ENCODE peak calls at places on chromosomes 12 and 14, in ten cellular contexts. C is OCI-LY7, Q is A549, L is uterus, V is heart left ventricle, I is ovary, K is psoas muscle, G is aorta, X is lower lobe of right lung, W is cardiac muscle cell. R is an unnamed sample. For H3K4me1, the result is how much of the 10 kb centered on the place peaks cover.

GRCh38 chr12:130953783-130954543 is at the start of gene ADGRD1:
- DNase-seq in C (no peak), Q (peak), L (peak), V (peak), I (peak), K (peak), G (no peak), X (peak), W (peak), R (peak)

GRCh38 chr12:97276198-97276580 is 186.4 kb upstream of the RMST start:
- DNase-seq in C (no peak), Q (no peak), L (no peak), V (no peak), I (no peak), K (no peak), G (no peak), X (no peak), W (no peak), R (no peak)

GRCh38 chr12:104718581-104718980 is 239.5 kb downstream of the SLC41A2 start:
- DNase-seq in C (no peak), Q (no peak), L (no peak), V (no peak), I (no peak), K (no peak), G (no peak), X (no peak), W (peak), R (no peak)

GRCh38 chr14:28886940-28887339 is 120.4 kb downstream of the FOXG1 start:
- DNase-seq in C (no peak), Q (no peak), L (no peak), V (no peak), I (no peak), K (no peak), G (no peak), X (no peak), W (no peak), R (no peak)

GRCh38 chr12:96068636-96069035 is 33.2 kb upstream of the LTA4H start:
- DNase-seq in C (no peak), Q (no peak), L (no peak), V (no peak), I (no peak), K (no peak), G (no peak), X (no peak), W (no peak), R (no peak)

GRCh38 chr12:50615534-50616296 is 110.9 kb downstream of the DIP2B start:
- DNase-seq in C (no peak), Q (peak), L (no peak), V (no peak), I (no peak), K (no peak), G (no peak), X (no peak), W (no peak), R (no peak)

GRCh38 chr12:47841910-47842309 is 22.2 kb upstream of the HDAC7 start:
- DNase-seq in C (no peak), Q (no peak), L (no peak), V (no peak), I (no peak), K (no peak), G (no peak), X (no peak), W (peak), R (peak)

GRCh38 chr12:109763201-109763841 is 49.7 kb downstream of the FAM222A start:
- DNase-seq in C (no peak), Q (peak), L (no peak), V (no peak), I (no peak), K (peak), G (peak), X (peak), W (peak), R (peak)

GRCh38 chr12:132164426-132164825 is 20.2 kb downstream of the NOC4L start:
- DNase-seq in C (no peak), Q (no peak), L (no peak), V (no peak), I (no peak), K (no peak), G (no peak), X (no peak), W (no peak), R (no peak)

GRCh38 chr12:117347588-117347987 is 13.8 kb downstream of the NOS1 start:
- DNase-seq in C (no peak), Q (no peak), L (no peak), V (no peak), I (no peak), K (no peak), G (no peak), X (no peak), W (no peak), R (no peak)

GRCh38 chr14:88542857-88543795 is 11.7 kb downstream of the PTPN21 start:
- DNase-seq in C (no peak), Q (peak), L (no peak), V (no peak), I (no peak), K (no peak), G (no peak), X (no peak), W (no peak), R (no peak)

GRCh38 chr12:26358651-26359050 is 163.3 kb downstream of the SSPN start:
- DNase-seq in C (no peak), Q (no peak), L (no peak), V (no peak), I (no peak), K (no peak), G (no peak), X (no peak), W (no peak), R (no peak)

GRCh38 chr14:85414142-85414541 is 115.8 kb upstream of the FLRT2 start:
- DNase-seq in C (no peak), Q (no peak), L (no peak), V (no peak), I (no peak), K (no peak), G (no peak), X (no peak), W (peak), R (no peak)

GRCh38 chr14:95979339-95980042 is 59.7 kb upstream of the C14orf132 start:
- DNase-seq in C (peak), Q (no peak), L (no peak), V (no peak), I (no peak), K (no peak), G (no peak), X (no peak), W (peak), R (no peak)

GRCh38 chr12:122080149-122081107 is 1.9 kb downstream of the MLXIP start:
- DNase-seq in C (no peak), Q (peak), L (peak), V (peak), I (peak), K (peak), G (peak), X (peak), W (peak), R (peak)

GRCh38 chr12:12749433-12749832 is 32.3 kb downstream of the CDKN1B start:
- DNase-seq in C (no peak), Q (peak), L (no peak), V (no peak), I (peak), K (no peak), G (peak), X (no peak), W (peak), R (no peak)

GRCh38 chr12:93884794-93885460 is 207.8 kb downstream of the CRADD start:
- DNase-seq in C (no peak), Q (peak), L (no peak), V (no peak), I (no peak), K (no peak), G (no peak), X (no peak), W (peak), R (no peak)

GRCh38 chr12:7103837-7104236 is 5.2 kb downstream of the C1RL start:
- DNase-seq in C (no peak), Q (no peak), L (no peak), V (no peak), I (no peak), K (no peak), G (no peak), X (no peak), W (no peak), R (no peak)

GRCh38 chr14:100295376-100296105 is 10.7 kb downstream of the SLC25A29 start:
- DNase-seq in C (no peak), Q (no peak), L (no peak), V (no peak), I (peak), K (peak), G (peak), X (no peak), W (no peak), R (peak)

GRCh38 chr14:91606851-91607250 is 96.7 kb upstream of the PPP4R3A start:
- DNase-seq in C (no peak), Q (no peak), L (no peak), V (no peak), I (no peak), K (no peak), G (no peak), X (no peak), W (peak), R (no peak)

GRCh38 chr12:120598674-120599463 is 17.7 kb upstream of the POP5 start:
- DNase-seq in C (no peak), Q (peak), L (no peak), V (no peak), I (no peak), K (no peak), G (peak), X (peak), W (peak), R (no peak)

GRCh38 chr12:116262741-116263140 is 14.8 kb downstream of the MED13L start:
- DNase-seq in C (no peak), Q (no peak), L (no peak), V (no peak), I (no peak), K (no peak), G (no peak), X (no peak), W (no peak), R (no peak)

GRCh38 chr14:65079788-65080187 is 22.5 kb downstream of the MAX start:
- DNase-seq in C (no peak), Q (no peak), L (no peak), V (no peak), I (no peak), K (no peak), G (no peak), X (no peak), W (peak), R (no peak)

GRCh38 chr12:96720363-96720705 is 186.7 kb upstream of the NEDD1 start:
- DNase-seq in C (peak), Q (peak), L (no peak), V (no peak), I (no peak), K (no peak), G (no peak), X (no peak), W (peak), R (no peak)

GRCh38 chr14:64244279-64244678 is 49.9 kb downstream of the ESR2 start:
- DNase-seq in C (no peak), Q (no peak), L (no peak), V (no peak), I (peak), K (no peak), G (no peak), X (no peak), W (peak), R (no peak)

GRCh38 chr12:931591-931990 is 17.9 kb downstream of the RAD52 start:
- DNase-seq in C (no peak), Q (no peak), L (no peak), V (no peak), I (no peak), K (no peak), G (no peak), X (no peak), W (no peak), R (no peak)

GRCh38 chr14:39368261-39368959 is 63.8 kb downstream of the FBXO33 start:
- DNase-seq in C (peak), Q (peak), L (peak), V (peak), I (peak), K (peak), G (no peak), X (no peak), W (peak), R (no peak)

GRCh38 chr14:73718742-73719251 is 4.6 kb upstream of the PNMA1 start:
- DNase-seq in C (no peak), Q (no peak), L (peak), V (no peak), I (peak), K (no peak), G (peak), X (no peak), W (no peak), R (peak)

GRCh38 chr12:121388421-121388981 is 11.4 kb upstream of the RNF34 start:
- DNase-seq in C (no peak), Q (peak), L (no peak), V (no peak), I (no peak), K (no peak), G (no peak), X (no peak), W (peak), R (no peak)

GRCh38 chr12:105931762-105932587 is 206.8 kb downstream of the NUAK1 start:
- DNase-seq in C (no peak), Q (no peak), L (no peak), V (no peak), I (no peak), K (no peak), G (no peak), X (no peak), W (no peak), R (no peak)

GRCh38 chr14:94031880-94032279 is 5.7 kb downstream of the OTUB2 start:
- DNase-seq in C (no peak), Q (no peak), L (no peak), V (no peak), I (no peak), K (no peak), G (peak), X (no peak), W (no peak), R (no peak)

GRCh38 chr12:129028824-129029223 is 175.5 kb downstream of the GLT1D1 start:
- DNase-seq in C (no peak), Q (no peak), L (no peak), V (no peak), I (no peak), K (no peak), G (no peak), X (peak), W (no peak), R (no peak)

GRCh38 chr12:14938301-14938700 is at the start of gene ERP27:
- DNase-seq in C (no peak), Q (no peak), L (no peak), V (no peak), I (no peak), K (no peak), G (no peak), X (no peak), W (no peak), R (no peak)

GRCh38 chr14:39396448-39396847 is 35.8 kb downstream of the FBXO33 start:
- DNase-seq in C (no peak), Q (no peak), L (no peak), V (no peak), I (no peak), K (no peak), G (no peak), X (no peak), W (peak), R (no peak)

GRCh38 chr12:53219116-53219955 is 12.3 kb upstream of the ITGB7 start:
- DNase-seq in C (no peak), Q (peak), L (no peak), V (peak), I (no peak), K (peak), G (peak), X (peak), W (peak), R (peak)

GRCh38 chr12:51341259-51342007 is 5.0 kb downstream of the CELA1 start:
- DNase-seq in C (peak), Q (peak), L (peak), V (peak), I (peak), K (peak), G (no peak), X (peak), W (peak), R (no peak)

GRCh38 chr12:92597997-92598396 is 104.8 kb upstream of the PLEKHG7 start:
- DNase-seq in C (no peak), Q (peak), L (no peak), V (no peak), I (no peak), K (no peak), G (no peak), X (no peak), W (no peak), R (no peak)
- H3K4me1 ChIP-seq in C (under half), Q (half or more), L (under half), V (under half), I (under half), K (under half), G (under half), X (under half), W (under half), R (under half)

GRCh38 chr12:124115976-124116690 is 143.1 kb downstream of the ZNF664 start:
- DNase-seq in C (no peak), Q (no peak), L (no peak), V (no peak), I (no peak), K (no peak), G (no peak), X (no peak), W (no peak), R (no peak)
- H3K27ac ChIP-seq in C (no peak), Q (no peak), L (no peak), V (no peak), I (no peak), K (no peak), G (no peak), X (no peak), W (no peak), R (no peak)

DNA sequence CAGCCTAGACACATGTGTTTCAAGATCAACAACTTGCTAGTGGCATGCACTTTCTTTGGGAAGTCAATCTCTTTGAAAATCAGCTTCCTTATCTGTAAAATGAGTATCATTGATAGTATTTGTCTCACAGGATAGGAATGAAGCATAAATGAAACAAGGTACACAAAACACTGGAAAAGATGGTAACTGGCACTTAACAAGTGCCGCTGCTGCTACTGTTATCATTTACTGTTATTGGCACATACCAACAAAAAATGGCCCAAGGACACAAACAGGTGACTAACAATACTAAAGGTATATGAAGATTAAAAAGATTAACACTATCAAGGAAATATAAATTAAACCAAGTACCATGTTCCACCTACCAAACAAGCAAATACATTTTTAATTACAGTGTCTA is 20.9 kb downstream of the HNRNPC start:
- DNase-seq in C (no peak), Q (no peak), L (no peak), V (no peak), I (no peak), K (no peak), G (no peak), X (no peak), W (no peak), R (no peak)
- H3K4me1 ChIP-seq in C (under half), Q (under half), L (under half), V (under half), I (under half), K (under half), G (under half), X (under half), W (under half), R (under half)

DNA sequence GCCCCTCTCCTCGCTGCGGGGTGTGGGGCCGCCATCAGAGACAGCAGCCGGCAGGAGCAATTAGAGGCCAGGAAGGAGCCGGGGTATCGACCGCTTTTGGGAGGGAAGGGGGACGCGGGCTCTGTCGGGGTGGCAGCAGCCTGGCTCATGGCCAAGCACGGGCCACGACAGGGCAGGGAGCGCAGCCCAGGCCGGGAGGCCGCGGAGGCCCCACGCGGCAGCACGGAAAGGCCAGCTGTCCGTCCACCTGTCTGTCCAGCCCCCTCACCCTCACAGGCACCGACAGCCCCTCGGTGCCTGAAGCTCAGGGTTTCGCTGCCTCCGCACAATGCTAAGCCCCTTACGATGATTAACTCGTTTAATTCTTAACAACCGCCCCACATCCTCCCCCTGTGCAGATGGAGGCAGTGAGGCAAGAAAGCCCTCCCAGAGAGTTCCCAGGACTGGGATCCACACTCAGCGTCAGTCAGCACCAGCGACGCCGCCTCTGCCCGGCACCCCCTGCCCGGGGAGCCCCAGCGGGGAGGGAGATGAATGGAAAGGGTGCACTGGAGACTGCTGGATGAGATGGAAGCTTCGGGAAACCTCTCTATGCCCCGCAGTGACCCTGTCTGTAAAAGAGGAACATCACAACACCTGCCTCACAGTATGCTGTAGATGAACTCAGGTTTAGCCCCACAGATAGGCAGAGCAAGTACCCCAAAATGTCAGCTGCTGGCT is 23.7 kb downstream of the NCOR2 start:
- DNase-seq in C (peak), Q (no peak), L (no peak), V (no peak), I (peak), K (no peak), G (no peak), X (no peak), W (no peak), R (no peak)
- H3K27ac ChIP-seq in C (peak), Q (peak), L (peak), V (no peak), I (no peak), K (peak), G (no peak), X (peak), W (peak), R (no peak)

R was measured in upper lobe of right lung.